ENCODE peak calls at places on chromosomes 5 and 9, in seven cellular contexts. I is fibroblast of lung, J is mucosa of descending colon, A is PC-3, M is suprapubic skin, X is mammary epithelial cell, F is left ventricle myocardium inferior. T is an unnamed sample. For H3K4me1, the result is how much of the 10 kb centered on the place peaks cover.

GRCh38 chr9:71145179-71145578 is 23.8 kb upstream of the TRPM3 start:
- DNase-seq in X (no peak), M (no peak), F (no peak), J (no peak), I (no peak), A (no peak), T (peak)

GRCh38 chr5:150499437-150499956 is 8.4 kb upstream of the NDST1 start:
- DNase-seq in M (no peak), I (no peak), F (no peak), A (no peak), X (no peak), J (peak), T (no peak)

GRCh38 chr5:612498-613424 is 621 bp downstream of the CEP72 start:
- DNase-seq in J (no peak), X (peak), F (no peak), I (no peak), A (peak), M (peak), T (peak)

GRCh38 chr5:74452851-74453250 is 187.7 kb downstream of the ENC1 start:
- DNase-seq in I (no peak), A (no peak), J (no peak), F (no peak), M (no peak), X (no peak), T (no peak)

GRCh38 chr9:93390953-93391515 is 60.5 kb upstream of the FAM120A start:
- DNase-seq in A (peak), M (no peak), X (no peak), J (peak), F (no peak), I (no peak), T (no peak)

GRCh38 chr9:111599092-111599947 is at the start of gene PTGR1:
- DNase-seq in I (peak), J (peak), F (peak), M (peak), A (peak), X (peak), T (peak)

GRCh38 chr5:142095651-142096330 is 12.8 kb upstream of the NDFIP1 start:
- DNase-seq in I (no peak), J (no peak), M (no peak), F (no peak), A (no peak), X (no peak), T (no peak)

GRCh38 chr5:54347221-54347865 is 37.0 kb upstream of the ARL15 start:
- DNase-seq in I (no peak), J (no peak), X (no peak), A (peak), F (no peak), M (no peak), T (no peak)

GRCh38 chr9:99296375-99296951 is 74.4 kb downstream of the SEC61B start:
- DNase-seq in I (peak), J (peak), F (peak), M (no peak), X (no peak), A (no peak), T (peak)

GRCh38 chr9:1647776-1648175 is 367.4 kb upstream of the SMARCA2 start:
- DNase-seq in I (no peak), J (no peak), A (peak), M (no peak), X (peak), F (no peak), T (no peak)

GRCh38 chr5:113330533-113331200 is 104.1 kb downstream of the TSSK1B start:
- DNase-seq in A (peak), I (peak), F (peak), M (peak), X (peak), J (no peak), T (no peak)

DNA sequence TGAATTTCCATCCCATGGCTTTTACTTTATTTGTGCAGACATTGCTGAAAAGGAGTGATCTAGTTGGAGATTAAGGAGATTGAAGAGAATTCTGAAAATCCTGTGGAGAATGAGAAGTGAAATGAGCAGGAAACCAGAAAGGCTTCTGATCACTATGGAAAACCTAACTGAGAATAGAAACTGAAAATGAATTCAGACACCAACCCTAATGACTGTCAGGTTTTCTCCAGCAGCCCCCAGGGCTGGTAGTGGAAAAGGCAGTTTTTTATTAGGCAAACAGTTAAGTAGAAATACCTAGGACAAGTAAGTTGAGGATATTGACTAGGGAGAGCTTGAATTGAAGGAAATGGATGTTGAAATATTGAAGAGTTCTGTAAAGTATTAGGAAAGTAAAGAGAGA is 14.7 kb upstream of the ARRDC3 start:
- DNase-seq in I (no peak), J (no peak), M (no peak), X (no peak), A (no peak), F (no peak), T (no peak)
- TF ChIP-seq CTCF in I (no peak), J (no peak), M (no peak), X (no peak), A (no peak), F (no peak), T (no peak)

GRCh38 chr5:129496410-129496809 is 36.3 kb downstream of the ADAMTS19 start:
- DNase-seq in I (no peak), J (no peak), F (peak), A (no peak), M (no peak), X (no peak), T (peak)

GRCh38 chr5:129496875-129497274 is 36.8 kb downstream of the ADAMTS19 start:
- DNase-seq in I (no peak), M (no peak), J (no peak), F (no peak), A (no peak), X (no peak), T (no peak)

GRCh38 chr5:129500101-129500500 is 40.0 kb downstream of the ADAMTS19 start:
- DNase-seq in J (no peak), I (no peak), X (no peak), A (no peak), F (no peak), M (no peak), T (no peak)

DNA sequence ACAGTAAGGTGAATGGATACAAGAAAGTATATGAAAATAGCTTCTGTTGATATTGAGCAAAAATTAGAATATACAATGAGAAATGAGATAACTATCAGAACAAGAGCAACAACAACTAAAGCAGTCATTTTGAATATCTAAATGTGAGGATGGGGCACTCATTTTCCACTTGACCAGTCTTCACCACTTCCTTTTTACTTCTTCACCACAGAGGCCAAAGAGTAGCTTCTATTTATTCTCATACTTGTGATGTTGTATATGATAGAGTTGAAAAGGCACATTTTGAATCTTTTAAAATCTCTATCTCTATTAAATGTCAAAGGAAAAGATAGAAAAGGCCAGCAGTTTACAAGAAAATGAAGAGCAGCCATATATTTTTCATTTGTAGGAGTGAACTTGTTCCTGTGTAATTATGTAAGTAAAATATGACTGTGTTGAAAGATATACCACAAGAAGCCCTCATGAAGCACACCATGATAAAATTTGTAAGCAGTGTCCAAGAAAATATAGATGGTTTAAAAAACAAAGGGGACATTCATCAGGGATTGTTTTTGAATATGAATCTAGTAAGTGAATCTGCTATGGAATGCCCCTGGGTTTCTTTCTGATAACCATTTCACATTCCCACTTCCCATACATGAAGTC is 39.2 kb downstream of the ADAMTS19 start:
- DNase-seq in F (no peak), J (no peak), I (no peak), X (no peak), A (no peak), M (no peak), T (no peak)
- H3K4me1 ChIP-seq in F (under half), J (under half), I (under half), X (under half), A (under half), M (under half), T (under half)

DNA sequence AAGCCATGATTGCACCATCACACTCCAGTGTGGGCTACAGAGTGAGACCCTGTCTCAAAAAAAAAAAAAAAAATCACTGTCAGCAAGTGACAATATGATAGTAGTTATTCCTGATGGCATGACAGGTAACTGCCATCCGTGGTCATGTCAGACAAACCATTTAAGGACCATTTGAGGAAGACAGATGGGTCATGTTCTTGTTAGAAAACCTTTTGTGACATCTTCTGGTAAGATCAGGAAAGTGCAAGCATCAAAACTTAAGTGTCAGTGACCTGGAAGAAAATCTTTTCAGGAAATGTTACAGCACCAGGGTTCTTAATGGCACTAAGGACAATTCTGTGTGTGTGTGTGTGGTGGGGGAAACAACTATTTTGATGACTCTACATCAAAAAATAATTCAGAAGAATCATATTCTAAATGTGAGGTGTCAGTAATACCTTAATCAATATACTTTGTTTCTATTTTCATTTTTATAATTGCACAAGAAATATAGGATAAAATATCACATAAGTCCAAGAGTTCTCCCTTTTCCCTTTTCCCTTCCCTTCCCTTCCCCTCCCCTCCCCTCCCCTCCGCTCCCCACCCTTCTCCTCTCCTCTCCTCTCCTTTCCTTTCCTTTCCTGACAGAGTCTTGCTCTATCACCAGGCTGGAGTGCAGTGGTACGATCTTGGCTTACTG is 17.8 kb downstream of the SLC38A9 start:
- DNase-seq in F (no peak), X (peak), J (no peak), M (no peak), I (peak), A (peak), T (no peak)
- TF ChIP-seq CTCF in F (peak), X (peak), J (no peak), M (no peak), I (peak), A (peak), T (peak)

GRCh38 chr9:87594662-87595061 is 97.0 kb downstream of the DAPK1 start:
- DNase-seq in J (no peak), X (no peak), I (no peak), M (no peak), A (no peak), F (no peak), T (no peak)
- H3K4me1 ChIP-seq in J (under half), X (under half), I (under half), M (under half), A (under half), F (half or more), T (under half)

GRCh38 chr9:83198336-83198735 is 135.4 kb upstream of the RASEF start:
- DNase-seq in X (no peak), M (no peak), A (no peak), I (no peak), F (no peak), J (no peak), T (peak)

GRCh38 chr9:83199240-83199639 is 136.3 kb upstream of the RASEF start:
- DNase-seq in J (peak), A (peak), M (no peak), I (peak), F (no peak), X (peak), T (peak)

GRCh38 chr9:83200531-83200930 is 137.6 kb upstream of the RASEF start:
- DNase-seq in M (no peak), A (no peak), J (no peak), F (no peak), I (no peak), X (no peak), T (no peak)

GRCh38 chr9:83208065-83208850 is 145.3 kb upstream of the RASEF start:
- DNase-seq in J (peak), A (no peak), F (no peak), M (no peak), X (no peak), I (no peak), T (no peak)

GRCh38 chr9:83204047-83204446 is 141.1 kb upstream of the RASEF start:
- DNase-seq in J (no peak), M (no peak), X (no peak), I (no peak), F (no peak), A (no peak), T (peak)
- TF ChIP-seq CTCF in J (no peak), M (no peak), X (peak), I (no peak), F (peak), A (peak), T (peak)